ENCODE peak calls at places on chromosomes 2 and 18, in four cellular contexts. I, X, A and F are unnamed samples.

GRCh38 chr2:113977660-113978523 is 88.0 kb downstream of the ACTR3 start:
- DNase-seq in A (no peak), X (no peak), I (peak), F (no peak)

GRCh38 chr2:189285351-189285750 is 105.8 kb upstream of the COL5A2 start:
- DNase-seq in X (no peak), I (no peak), A (no peak), F (no peak)

GRCh38 chr2:191384829-191385228 is 139.6 kb downstream of the MYO1B start:
- DNase-seq in A (no peak), I (no peak), X (no peak), F (no peak)

GRCh38 chr2:236088368-236089057 is 79.7 kb downstream of the GBX2 start:
- DNase-seq in X (no peak), I (peak), A (no peak), F (no peak)

GRCh38 chr2:55111570-55112228 is 61.4 kb upstream of the RTN4 start:
- DNase-seq in A (peak), X (no peak), I (peak), F (peak)

GRCh38 chr2:235614176-235614860 is 120.5 kb downstream of the AGAP1 start:
- DNase-seq in A (no peak), I (no peak), X (no peak), F (no peak)

GRCh38 chr2:238970553-238971081 is 122.7 kb downstream of the TWIST2 start:
- DNase-seq in X (no peak), I (peak), A (peak), F (peak)

GRCh38 chr18:12463191-12463590 is 55.5 kb downstream of the PRELID3A start:
- DNase-seq in A (no peak), X (no peak), I (no peak), F (no peak)

GRCh38 chr2:122210898-122211605 is 455.6 kb downstream of the TSN start:
- DNase-seq in I (no peak), X (no peak), A (no peak), F (no peak)

GRCh38 chr18:627211-627610 is 30.2 kb upstream of the TYMS start:
- DNase-seq in I (no peak), X (no peak), A (no peak), F (no peak)

GRCh38 chr2:58939388-58939787 is 698.3 kb upstream of the FANCL start:
- DNase-seq in I (no peak), A (no peak), X (no peak), F (no peak)

GRCh38 chr2:201407265-201407664 is 44.0 kb downstream of the TRAK2 start:
- DNase-seq in A (no peak), I (no peak), X (no peak), F (no peak)

GRCh38 chr2:114286438-114286837 is 156.0 kb upstream of the DPP10 start:
- DNase-seq in A (no peak), I (no peak), X (no peak), F (no peak)

GRCh38 chr2:168064011-168064998 is 183.1 kb downstream of the STK39 start:
- DNase-seq in I (no peak), A (no peak), X (no peak), F (no peak)

DNA sequence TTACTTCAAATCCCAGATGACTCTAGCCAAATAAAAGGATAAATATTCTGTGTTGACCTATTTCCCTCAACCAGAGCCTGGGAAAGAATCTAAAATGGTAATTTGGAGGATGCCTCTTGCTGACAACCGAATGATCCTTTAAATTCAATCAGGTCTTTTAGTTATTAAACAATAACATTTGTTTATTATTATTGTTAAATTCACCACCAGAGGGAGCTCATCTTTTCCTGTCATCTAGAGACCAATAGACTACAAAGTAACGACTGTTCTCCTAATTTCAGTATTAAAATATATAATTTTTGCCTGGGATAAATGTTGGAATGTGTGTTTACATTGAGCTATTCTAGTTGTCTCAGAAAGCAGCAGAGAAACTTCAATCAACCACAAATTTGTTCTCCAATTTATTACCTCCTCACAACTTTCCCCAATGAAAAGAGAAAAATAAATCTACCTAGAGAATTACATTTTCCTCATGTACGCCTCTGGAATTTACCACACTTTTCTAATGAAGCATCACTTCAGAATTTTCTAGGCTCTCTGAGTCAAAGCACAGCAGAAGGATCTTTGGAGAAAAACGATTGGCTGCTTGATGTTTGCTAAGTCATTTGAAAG is 142.7 kb downstream of the SCG2 start:
- DNase-seq in X (no peak), I (no peak), A (peak), F (no peak)
- TF ChIP-seq CEBPB in X (no peak), I (no peak), A (no peak), F (no peak)

GRCh38 chr18:48896326-48896874 is 54.4 kb downstream of the SMAD7 start:
- DNase-seq in A (no peak), I (no peak), X (no peak), F (no peak)
- TF ChIP-seq ATF2 in A (no peak), I (no peak), X (no peak), F (no peak)

DNA sequence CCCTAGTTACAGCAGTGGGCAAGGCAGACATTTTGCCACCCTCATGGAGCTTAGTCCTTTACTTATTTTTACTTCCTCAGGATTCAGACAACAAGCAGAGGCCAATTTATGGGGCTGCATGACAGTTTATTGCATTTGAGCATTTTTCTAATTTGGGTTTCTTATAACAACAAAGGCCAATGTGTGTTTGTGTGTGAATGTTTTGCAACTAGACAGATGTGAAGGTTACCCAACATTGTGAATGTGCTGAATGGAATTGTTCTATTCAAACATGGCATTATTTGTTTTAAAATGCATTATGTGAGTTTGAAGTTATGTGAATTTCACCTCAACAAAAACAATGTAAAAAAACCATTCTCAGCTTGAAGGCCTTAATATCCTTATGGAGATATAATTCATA is 57.4 kb downstream of the CCDC195 start:
- DNase-seq in X (no peak), A (no peak), I (no peak), F (no peak)
- TF ChIP-seq CEBPB in X (no peak), A (no peak), I (no peak), F (no peak)

GRCh38 chr2:130846686-130847375 is 10.1 kb downstream of the ARHGEF4 start:
- DNase-seq in X (no peak), I (no peak), A (no peak), F (no peak)
- TF ChIP-seq ATF2 in X (no peak), I (no peak), A (no peak), F (no peak)